ENCODE peak calls at places on chromosomes 3 and 15, in six cellular contexts. L is suprapubic skin, G is fibroblast of lung, M is kidney, J is GM23248, B is PC-9. E is an unnamed sample.

GRCh38 chr15:36429707-36430106 is 149.7 kb upstream of the CDIN1 start:
- DNase-seq in L (no peak), J (no peak), B (no peak), M (no peak), G (no peak), E (no peak)

GRCh38 chr3:16362781-16363180 is 97.8 kb downstream of the OXNAD1 start:
- DNase-seq in M (no peak), B (no peak), J (peak; percentile 40), G (no peak), L (no peak), E (no peak)

GRCh38 chr15:64507293-64507802 is 47.0 kb downstream of the ZNF609 start:
- DNase-seq in B (peak; percentile 21), L (no peak), J (peak; percentile 87), M (peak; percentile 90), G (peak; percentile 89), E (no peak)

GRCh38 chr3:46889381-46890110 is 12.0 kb downstream of the PTH1R start:
- DNase-seq in M (peak; percentile 86), J (no peak), G (no peak), B (no peak), L (no peak), E (no peak)

GRCh38 chr3:116770815-116771450 is 61.4 kb downstream of the TUSC7 start:
- DNase-seq in J (peak; percentile 85), M (no peak), B (peak; percentile 63), L (no peak), G (peak; percentile 85), E (no peak)

GRCh38 chr3:10558726-10559125 is 53.3 kb upstream of the ATP2B2 start:
- DNase-seq in G (no peak), J (no peak), M (no peak), L (peak; percentile 35), B (no peak), E (no peak)

GRCh38 chr3:40267940-40268707 is 41.4 kb upstream of the EIF1B start:
- DNase-seq in J (peak; percentile 20), B (no peak), M (no peak), L (no peak), G (no peak), E (no peak)

GRCh38 chr3:43691120-43692002 is 623 bp downstream of the ABHD5 start:
- DNase-seq in L (peak; percentile 89), B (peak; percentile 84), J (peak; percentile 65), M (peak; percentile 93), G (peak; percentile 40), E (peak; percentile 86)

GRCh38 chr15:94026458-94026967 is 204.8 kb upstream of the MCTP2 start:
- DNase-seq in B (no peak), M (no peak), G (peak; percentile 36), L (no peak), J (peak; percentile 85), E (no peak)

GRCh38 chr3:62672270-62672987 is 202.8 kb downstream of the CADPS start:
- DNase-seq in G (no peak), J (no peak), B (no peak), L (no peak), M (no peak), E (no peak)

GRCh38 chr3:182241777-182242556 is 530.2 kb downstream of the SOX2 start:
- DNase-seq in L (no peak), G (peak; percentile 85), M (no peak), J (no peak), B (no peak), E (no peak)

GRCh38 chr15:39582977-39583585 is 2.2 kb downstream of the THBS1 start:
- DNase-seq in J (no peak), G (no peak), L (no peak), M (no peak), B (no peak), E (no peak)

GRCh38 chr3:43273429-43273828 is 12.9 kb upstream of the SNRK start:
- DNase-seq in L (no peak), G (no peak), M (no peak), B (no peak), J (no peak), E (no peak)

GRCh38 chr3:195172285-195172684 is 98.7 kb downstream of the XXYLT1 start:
- DNase-seq in M (no peak), B (no peak), G (no peak), J (peak; percentile 68), L (peak; percentile 73), E (no peak)

GRCh38 chr3:71525376-71525775 is 58.2 kb downstream of the FOXP1 start:
- DNase-seq in L (no peak), G (no peak), J (no peak), B (no peak), M (no peak), E (no peak)

GRCh38 chr3:63355809-63356208 is 77.7 kb downstream of the SYNPR start:
- DNase-seq in G (no peak), B (no peak), L (no peak), J (peak; percentile 86), M (no peak), E (no peak)

GRCh38 chr3:10459954-10460754 is 45.2 kb downstream of the ATP2B2 start:
- DNase-seq in G (peak; percentile 68), M (no peak), L (no peak), J (peak; percentile 71), B (peak; percentile 63), E (peak; percentile 73)

GRCh38 chr3:126846316-126846715 is 136.6 kb upstream of the PLXNA1 start:
- DNase-seq in J (peak; percentile 37), M (no peak), L (no peak), B (no peak), G (peak; percentile 21), E (no peak)

GRCh38 chr15:69815793-69816192 is 281.9 kb downstream of the TLE3 start:
- DNase-seq in B (no peak), G (no peak), J (no peak), L (no peak), M (no peak), E (no peak)
- H3K4me3 ChIP-seq in B (no peak overlapping the region), G (no peak overlapping the region), J (no peak overlapping the region), L (no peak overlapping the region), M (no peak overlapping the region), E (no peak overlapping the region)

DNA sequence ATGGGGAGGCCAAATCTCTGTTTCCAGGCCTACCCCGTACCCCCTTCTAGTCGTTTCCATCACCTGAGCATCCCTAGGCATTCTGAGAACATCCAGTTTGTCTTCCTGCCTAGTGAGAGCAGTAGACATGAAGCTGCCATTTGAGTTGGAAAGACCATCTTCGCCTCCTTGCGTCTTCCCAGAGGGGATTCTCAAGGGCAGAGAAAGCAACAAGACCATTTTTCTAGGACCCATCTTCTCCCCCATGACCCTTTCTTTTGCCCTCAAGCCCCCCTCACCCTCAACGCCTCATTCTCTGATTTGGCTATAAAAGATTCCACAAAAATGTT is 148.7 kb upstream of the BHLHE40 start:
- DNase-seq in L (no peak), M (no peak), B (no peak), G (no peak), J (no peak), E (no peak)
- H3K27ac ChIP-seq in L (peak overlapping the region; percentile 52), M (peak overlapping the region; percentile 54), B (peak overlapping the region; percentile 96), G (no peak overlapping the region), J (peak overlapping the region; percentile 91), E (peak overlapping the region; percentile 83)

GRCh38 chr15:92524161-92524560 is 130.5 kb downstream of the ST8SIA2 start:
- DNase-seq in L (no peak), M (no peak), J (no peak), G (no peak), B (no peak), E (no peak)

GRCh38 chr15:92521624-92522008 is 127.9 kb downstream of the ST8SIA2 start:
- DNase-seq in L (peak; percentile 85), J (peak; percentile 88), G (peak; percentile 87), B (peak; percentile 66), M (no peak), E (no peak)

GRCh38 chr15:92523176-92523575 is 129.5 kb downstream of the ST8SIA2 start:
- DNase-seq in B (no peak), L (no peak), M (no peak), J (no peak), G (no peak), E (no peak)

GRCh38 chr15:92519709-92520108 is 126.0 kb downstream of the ST8SIA2 start:
- DNase-seq in L (no peak), J (no peak), M (no peak), G (no peak), B (no peak), E (no peak)

DNA sequence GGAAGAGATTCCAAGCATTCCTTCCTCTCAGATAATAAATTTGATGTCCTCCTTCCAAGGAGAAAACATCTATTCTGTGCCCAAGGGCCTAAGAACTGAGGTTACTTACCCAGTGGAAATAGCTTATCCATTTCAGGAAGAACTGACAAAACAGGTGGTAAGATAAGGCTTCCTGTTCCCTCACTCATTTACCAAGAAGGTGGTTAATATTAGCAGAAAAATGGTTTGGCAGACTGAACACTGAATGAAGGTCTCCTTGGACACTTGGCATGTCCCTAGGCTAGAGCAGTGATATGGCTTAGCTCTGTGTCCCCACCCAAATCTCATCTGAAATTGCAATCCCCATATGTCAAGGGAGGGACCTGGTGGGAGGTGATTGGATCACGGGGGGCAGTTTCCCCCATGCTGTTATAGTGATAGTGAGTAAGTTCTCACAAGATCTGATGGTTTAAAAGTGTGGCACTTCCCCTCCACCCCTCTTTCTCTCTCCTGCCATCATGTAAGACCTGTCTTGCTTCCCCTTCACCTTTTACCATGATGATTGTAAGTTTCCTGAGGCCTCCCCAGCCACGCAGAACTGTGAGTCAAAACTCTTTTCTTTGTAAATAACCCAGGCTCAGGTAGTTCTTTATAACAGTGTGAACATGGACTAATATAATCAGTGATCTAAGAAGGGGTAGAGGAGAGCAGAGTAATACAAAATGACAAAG is 127.4 kb downstream of the ST8SIA2 start:
- DNase-seq in B (no peak), L (no peak), G (no peak), M (no peak), J (no peak), E (no peak)
- H3K4me3 ChIP-seq in B (no peak overlapping the region), L (no peak overlapping the region), G (no peak overlapping the region), M (no peak overlapping the region), J (no peak overlapping the region), E (no peak overlapping the region)

GRCh38 chr15:81282911-81283310 is 41.0 kb downstream of the STARD5 start:
- DNase-seq in B (no peak), J (no peak), M (peak; percentile 57), G (no peak), L (no peak), E (peak; percentile 60)

GRCh38 chr15:81281176-81281735 is 42.7 kb downstream of the STARD5 start:
- DNase-seq in M (peak; percentile 20), L (no peak), J (no peak), G (no peak), B (no peak), E (peak; percentile 54)

GRCh38 chr15:81281925-81282895 is 41.7 kb downstream of the STARD5 start:
- DNase-seq in J (no peak), G (no peak), B (peak; percentile 15), L (no peak), M (peak; percentile 50), E (peak; percentile 52)

GRCh38 chr15:81285461-81285860 is 38.5 kb downstream of the STARD5 start:
- DNase-seq in M (no peak), B (no peak), G (no peak), J (no peak), L (peak; percentile 44), E (peak; percentile 27)

DNA sequence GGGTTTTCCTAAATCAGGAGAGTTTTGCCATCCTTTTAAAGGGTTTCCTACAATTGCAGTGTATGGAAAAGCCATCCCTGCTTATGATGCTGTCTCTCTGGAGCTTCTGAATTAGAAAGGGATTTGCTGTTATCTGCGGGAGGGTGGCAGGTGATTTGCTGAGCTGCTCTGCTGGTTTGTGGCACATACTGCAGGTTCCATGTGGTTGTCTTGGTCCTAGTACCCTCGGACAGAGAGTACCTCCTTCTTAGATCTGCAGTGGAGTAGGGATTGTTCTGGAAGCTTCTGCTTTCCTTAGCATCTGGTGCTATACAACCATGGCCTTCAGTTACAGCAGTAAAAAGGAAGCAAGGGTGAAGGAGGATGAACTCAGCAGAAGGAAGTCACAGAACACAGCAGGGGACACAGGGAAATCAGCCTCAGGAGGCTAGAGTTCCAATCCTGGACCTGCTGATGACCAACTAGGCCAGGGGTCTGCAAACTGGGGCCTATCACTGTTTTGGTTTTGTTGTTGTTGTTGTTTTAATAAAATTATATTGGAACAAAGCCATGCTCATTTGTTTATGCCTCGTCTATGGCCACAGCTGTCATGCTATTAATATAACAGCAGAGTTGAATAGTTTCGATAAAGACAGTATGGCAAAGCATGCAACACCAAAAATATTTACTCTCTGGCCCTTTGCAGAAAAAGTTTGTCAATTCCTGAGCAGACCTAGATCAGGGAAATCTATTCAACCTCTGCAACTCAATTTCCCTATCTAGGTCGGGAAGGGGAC is 39.5 kb downstream of the STARD5 start:
- DNase-seq in B (no peak), J (no peak), M (no peak), G (no peak), L (no peak), E (peak; percentile 23)
- H3K27ac ChIP-seq in B (no peak overlapping the region), J (no peak overlapping the region), M (no peak overlapping the region), G (no peak overlapping the region), L (no peak overlapping the region), E (no peak overlapping the region)

E was measured in RWPE2.